ENCODE peak calls at places on chromosomes 5 and 9, in eight cellular contexts. C, O, L, Y, H, T, U and G are unnamed samples.

GRCh38 chr5:87246046-87246445 is 21.6 kb upstream of the RASA1 start:
- DNase-seq in C (no peak), O (no peak), L (no peak), Y (no peak), H (peak; percentile 13), T (no peak), U (no peak), G (no peak)

GRCh38 chr5:131541766-131542165 is 93.3 kb downstream of the RAPGEF6 start:
- DNase-seq in C (no peak), O (no peak), L (no peak), Y (no peak), H (peak; percentile 13), T (no peak), U (no peak), G (no peak)

GRCh38 chr5:170523129-170523497 is 19.3 kb downstream of the KCNIP1 start:
- DNase-seq in C (no peak), O (no peak), L (no peak), Y (no peak), H (peak; percentile 29), T (no peak), U (no peak), G (no peak)

GRCh38 chr9:96218821-96219614 is 83.0 kb downstream of the HSD17B3 start:
- DNase-seq in C (no peak), O (no peak), L (no peak), Y (peak; percentile 34), H (no peak), T (no peak), U (no peak), G (no peak)

GRCh38 chr9:115595951-115596742 is 478.2 kb upstream of the TNC start:
- DNase-seq in C (no peak), O (peak; percentile 16), L (peak; percentile 74), Y (no peak), H (peak; percentile 94), T (peak; percentile 96), U (no peak), G (no peak)

GRCh38 chr5:53425598-53426516 is 54.6 kb upstream of the FST start:
- DNase-seq in C (no peak), O (peak; percentile 79), L (no peak), Y (no peak), H (peak; percentile 39), T (no peak), U (no peak), G (no peak)

GRCh38 chr5:16853511-16853910 is 82.6 kb downstream of the MYO10 start:
- DNase-seq in C (no peak), O (no peak), L (no peak), Y (no peak), H (no peak), T (no peak), U (no peak), G (no peak)

GRCh38 chr5:35487255-35488035 is 130.2 kb upstream of the SPEF2 start:
- DNase-seq in C (no peak), O (no peak), L (no peak), Y (no peak), H (no peak), T (no peak), U (no peak), G (no peak)

GRCh38 chr5:95417971-95418370 is 26.8 kb downstream of the FAM81B start:
- DNase-seq in C (no peak), O (no peak), L (no peak), Y (no peak), H (peak; percentile 24), T (no peak), U (no peak), G (no peak)

GRCh38 chr9:91839926-91840464 is 110.0 kb downstream of the ROR2 start:
- DNase-seq in C (no peak), O (no peak), L (no peak), Y (no peak), H (no peak), T (no peak), U (no peak), G (no peak)

GRCh38 chr9:115531410-115532130 is 413.6 kb upstream of the TNC start:
- DNase-seq in C (no peak), O (no peak), L (peak; percentile 55), Y (no peak), H (peak; percentile 94), T (peak; percentile 69), U (no peak), G (peak; percentile 55)

GRCh38 chr9:133563286-133564213 is 29.0 kb downstream of the ADAMTSL2 start:
- DNase-seq in C (peak; percentile 34), O (no peak), L (peak; percentile 45), Y (no peak), H (no peak), T (no peak), U (peak; percentile 44), G (no peak)

GRCh38 chr5:40266952-40267351 is 412.8 kb upstream of the PTGER4 start:
- DNase-seq in C (no peak), O (no peak), L (no peak), Y (no peak), H (no peak), T (no peak), U (no peak), G (no peak)

GRCh38 chr9:91253488-91253887 is 108.2 kb downstream of the AUH start:
- DNase-seq in C (no peak), O (no peak), L (no peak), Y (no peak), H (no peak), T (peak; percentile 28), U (no peak), G (no peak)